ENCODE peak calls at places on chromosomes 5 and 9, in eight cellular contexts. O is A549; E is psoas muscle; Z is mesendoderm; L is HepG2; M is CD4-positive, alpha-beta memory T cell; B is OCI-LY7; Y is SJSA1. N is an unnamed sample.

GRCh38 chr5:177430146-177430951 is 3.9 kb downstream of the GRK6 start:
- DNase-seq in Y (no peak), L (no peak), M (peak; percentile 31), Z (no peak), B (peak; percentile 48), O (no peak), E (no peak), N (no peak)

GRCh38 chr9:132813115-132813784 is 64.8 kb downstream of the AK8 start:
- DNase-seq in Y (no peak), Z (no peak), E (no peak), O (no peak), L (no peak), B (no peak), M (no peak), N (no peak)

GRCh38 chr5:59766394-59766793 is 127.1 kb downstream of the PDE4D start:
- DNase-seq in B (no peak), L (no peak), Y (no peak), M (no peak), E (no peak), O (peak; percentile 58), Z (no peak), N (no peak)

GRCh38 chr9:74960548-74960947 is 7.8 kb upstream of the C9orf40 start:
- DNase-seq in B (no peak), L (peak; percentile 6), M (no peak), Y (no peak), Z (no peak), O (peak; percentile 74), E (no peak), N (no peak)

GRCh38 chr5:31283326-31283725 is 89.8 kb downstream of the CDH6 start:
- DNase-seq in Y (no peak), O (no peak), Z (no peak), L (no peak), B (no peak), E (no peak), M (no peak), N (no peak)

GRCh38 chr9:99040911-99041582 is 63.9 kb upstream of the TGFBR1 start:
- DNase-seq in L (no peak), B (no peak), M (no peak), E (no peak), Y (peak; percentile 85), Z (peak; percentile 88), O (peak; percentile 5), N (no peak)

GRCh38 chr5:79562351-79563246 is 48.7 kb upstream of the HOMER1 start:
- DNase-seq in Y (peak; percentile 14), Z (peak; percentile 45), L (no peak), O (no peak), M (no peak), B (no peak), E (no peak), N (no peak)

GRCh38 chr9:38622083-38622674 is 1.8 kb upstream of the ANKRD18A start:
- DNase-seq in M (no peak), L (peak; percentile 12), Z (peak; percentile 54), Y (no peak), B (no peak), E (no peak), O (peak; percentile 81), N (no peak)

GRCh38 chr5:36573441-36573840 is 33.0 kb upstream of the SLC1A3 start:
- DNase-seq in B (no peak), O (no peak), Z (peak; percentile 34), L (no peak), M (no peak), E (no peak), Y (peak; percentile 89), N (no peak)

GRCh38 chr5:111507276-111507675 is 5.1 kb downstream of the STARD4 start:
- DNase-seq in M (no peak), Z (no peak), E (no peak), Y (no peak), L (no peak), O (no peak), B (no peak), N (no peak)

GRCh38 chr9:34612788-34613390 is 992 bp upstream of the RPP25L start:
- DNase-seq in L (peak; percentile 73), Z (peak; percentile 81), M (peak; percentile 71), E (peak; percentile 75), Y (peak; percentile 34), B (peak; percentile 86), O (peak; percentile 80), N (peak; percentile 36)

GRCh38 chr9:130849356-130849755 is 14.3 kb downstream of the ABL1 start:
- DNase-seq in B (no peak), E (no peak), O (no peak), Y (no peak), M (no peak), Z (no peak), L (no peak), N (no peak)

GRCh38 chr5:50325237-50325832 is 115.8 kb downstream of the EMB start:
- DNase-seq in B (peak; percentile 68), Y (peak; percentile 4), E (no peak), O (peak; percentile 19), Z (peak; percentile 12), M (peak; percentile 28), L (no peak), N (no peak)

GRCh38 chr5:138022912-138023311 is 10.0 kb downstream of the FAM13B start:
- DNase-seq in B (no peak), Y (no peak), O (no peak), L (no peak), E (no peak), M (no peak), Z (peak; percentile 44), N (no peak)

GRCh38 chr5:109711681-109712080 is 22.0 kb downstream of the MAN2A1 start:
- DNase-seq in Y (no peak), Z (no peak), L (no peak), O (no peak), M (no peak), E (no peak), B (no peak), N (no peak)

GRCh38 chr9:133972041-133972970 is 19.8 kb downstream of the VAV2 start:
- DNase-seq in O (no peak), Y (no peak), M (no peak), Z (no peak), E (no peak), B (no peak), L (no peak), N (no peak)
- H3K4me1 ChIP-seq in O (peaks cover 15% of the 10 kb centered on the region), Y (peaks cover 98% of the 10 kb centered on the region), M (no peaks in the 10 kb centered on the region), Z (no peaks in the 10 kb centered on the region), E (no peaks in the 10 kb centered on the region), B (peaks cover 28% of the 10 kb centered on the region), L (peaks cover 70% of the 10 kb centered on the region), N (no peaks in the 10 kb centered on the region)

GRCh38 chr9:7980691-7981289 is 181.2 kb upstream of the DMAC1 start:
- DNase-seq in E (no peak), M (no peak), Y (no peak), Z (peak; percentile 90), L (no peak), B (no peak), O (no peak), N (no peak)

GRCh38 chr9:7979591-7979990 is 180.0 kb upstream of the DMAC1 start:
- DNase-seq in Z (no peak), E (no peak), L (no peak), B (no peak), Y (no peak), M (no peak), O (no peak), N (no peak)

GRCh38 chr9:7984713-7985112 is 185.1 kb upstream of the DMAC1 start:
- DNase-seq in E (no peak), M (no peak), O (no peak), Y (no peak), Z (no peak), L (no peak), B (no peak), N (no peak)

GRCh38 chr9:7982907-7983306 is 183.3 kb upstream of the DMAC1 start:
- DNase-seq in O (no peak), B (no peak), Y (no peak), L (no peak), M (no peak), Z (no peak), E (no peak), N (no peak)

GRCh38 chr9:7983361-7983974 is 183.9 kb upstream of the DMAC1 start:
- DNase-seq in O (no peak), Z (no peak), B (no peak), E (no peak), L (no peak), M (no peak), Y (no peak), N (no peak)
- H3K27ac ChIP-seq in O (no peak overlapping the region), Z (no peak overlapping the region), B (no peak overlapping the region), E (no peak overlapping the region), L (no peak overlapping the region), M (no peak overlapping the region), Y (no peak overlapping the region), N (no peak overlapping the region)

DNA sequence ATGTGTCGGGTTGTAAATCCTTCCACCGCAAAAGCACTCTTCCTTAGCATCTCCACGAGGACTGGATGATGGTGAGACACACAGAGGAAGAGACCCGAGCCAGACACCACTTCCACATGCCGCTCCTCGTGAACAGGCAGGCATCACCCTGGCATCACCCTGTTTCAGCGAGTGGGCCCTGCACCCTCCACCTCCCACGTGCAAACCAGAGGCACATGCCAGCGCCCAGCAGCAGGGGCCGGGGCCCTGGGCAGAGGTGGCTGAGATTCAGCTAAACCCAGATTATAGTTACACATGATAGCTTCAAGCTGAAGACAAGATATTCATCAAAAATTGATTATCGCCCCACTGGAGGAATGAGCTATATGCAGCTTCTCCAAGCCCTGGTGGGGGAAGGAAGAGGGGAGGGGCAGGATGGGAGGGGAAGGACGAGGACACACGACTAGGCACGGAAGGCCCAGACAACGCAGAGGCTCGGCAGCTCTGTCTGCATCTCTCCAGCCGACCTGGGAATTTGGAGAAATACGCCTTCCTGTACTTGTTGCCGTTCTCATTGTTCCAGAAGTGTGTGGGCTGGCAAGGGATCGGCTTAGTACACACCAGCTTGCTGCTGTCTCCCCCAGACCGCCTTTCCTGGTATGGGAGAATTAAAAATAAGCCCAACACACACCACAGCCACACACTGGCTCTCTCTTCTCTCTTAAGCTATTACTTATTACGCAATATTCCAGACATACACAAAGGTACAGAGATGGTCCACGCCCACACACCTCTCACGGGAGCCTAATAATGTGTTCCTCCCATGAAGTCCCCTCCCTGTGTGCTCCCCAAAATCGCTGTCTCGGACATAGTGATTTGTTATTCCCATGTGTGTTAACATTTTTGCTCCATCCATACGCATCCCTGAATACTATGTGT is 50.4 kb upstream of the ZNF354A start:
- DNase-seq in L (no peak), M (no peak), E (no peak), Y (no peak), B (no peak), Z (no peak), O (no peak), N (no peak)
- H3K4me1 ChIP-seq in L (peaks cover 17% of the 10 kb centered on the region), M (no peaks in the 10 kb centered on the region), E (no peaks in the 10 kb centered on the region), Y (no peaks in the 10 kb centered on the region), B (no peaks in the 10 kb centered on the region), Z (no peaks in the 10 kb centered on the region), O (peaks cover 5% of the 10 kb centered on the region), N (no peaks in the 10 kb centered on the region)

DNA sequence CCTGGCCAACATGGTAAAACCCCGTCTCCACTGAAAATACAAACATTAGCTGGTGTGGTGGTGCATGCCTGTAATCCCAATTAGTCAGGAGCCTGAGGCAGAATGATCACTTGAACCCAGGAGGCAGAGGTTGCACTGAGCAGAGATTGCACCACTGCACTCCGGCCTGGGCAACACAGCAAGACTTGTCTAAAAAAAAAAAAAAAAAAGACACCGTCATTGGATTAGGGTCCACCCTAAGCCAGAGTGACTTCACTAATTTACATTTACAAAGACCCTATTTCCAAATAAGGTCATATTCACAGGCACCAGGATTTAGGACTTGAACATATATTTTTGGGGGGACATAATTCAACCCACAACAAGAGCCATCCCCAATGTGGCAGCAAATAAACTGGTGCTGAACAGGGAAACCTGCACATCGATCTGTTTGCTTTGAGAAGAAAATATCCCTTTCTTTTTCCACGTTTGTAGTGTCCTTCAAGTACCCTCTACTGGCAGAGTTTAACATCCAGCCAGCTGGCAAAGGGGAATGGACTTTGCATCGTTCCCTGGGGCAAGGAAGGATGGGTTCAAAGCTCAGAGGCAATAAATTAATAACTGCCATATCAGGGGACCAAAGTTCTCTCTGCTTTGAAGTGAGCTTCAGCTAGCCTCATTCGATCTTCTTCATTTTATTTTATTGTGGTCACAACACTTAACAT is 3.7 kb upstream of the DNAJC25 start:
- DNase-seq in E (no peak), M (no peak), Y (no peak), O (no peak), B (no peak), L (peak; percentile 37), Z (no peak), N (no peak)
- H3K27ac ChIP-seq in E (no peak overlapping the region), M (no peak overlapping the region), Y (no peak overlapping the region), O (no peak overlapping the region), B (no peak overlapping the region), L (peak overlapping the region; percentile 64), Z (no peak overlapping the region), N (no peak overlapping the region)